ENCODE peak calls at places on chromosomes 2 and 18, in five cellular contexts. I is BE2C, B is dorsolateral prefrontal cortex, Q is IMR-90, P is fibroblast of lung. Y is an unnamed sample.

GRCh38 chr2:216345846-216346245 is 26.4 kb downstream of the MARCHF4 start:
- DNase-seq in I (no peak), B (no peak), Q (no peak), P (no peak), Y (no peak)

GRCh38 chr2:33091541-33092123 is 144.9 kb downstream of the LTBP1 start:
- DNase-seq in I (no peak), B (no peak), Q (no peak), P (no peak), Y (peak; percentile 50)

GRCh38 chr2:12607971-12608370 is 108.8 kb upstream of the TRIB2 start:
- DNase-seq in I (no peak), B (no peak), Q (peak; percentile 46), P (peak; percentile 70), Y (peak; percentile 14)

GRCh38 chr2:27370816-27371620 is 602 bp downstream of the SNX17 start:
- DNase-seq in I (peak; percentile 36), B (no peak), Q (peak; percentile 53), P (peak; percentile 33), Y (peak; percentile 50)

GRCh38 chr2:230783101-230783500 is 70.5 kb downstream of the CAB39 start:
- DNase-seq in I (no peak), B (no peak), Q (no peak), P (no peak), Y (no peak)

GRCh38 chr2:230925443-230925878 is 419 bp upstream of the GPR55 start:
- DNase-seq in I (no peak), B (no peak), Q (no peak), P (no peak), Y (no peak)

GRCh38 chr18:35514283-35514682 is 16.5 kb upstream of the INO80C start:
- DNase-seq in I (no peak), B (no peak), Q (no peak), P (no peak), Y (no peak)

GRCh38 chr2:239018291-239019192 is 170.7 kb downstream of the TWIST2 start:
- DNase-seq in I (no peak), B (peak; percentile 9), Q (no peak), P (no peak), Y (no peak)

GRCh38 chr2:62197017-62197586 is 1.2 kb downstream of the B3GNT2 start:
- DNase-seq in I (peak; percentile 21), B (no peak), Q (no peak), P (no peak), Y (no peak)

GRCh38 chr2:203427061-203427460 is 98.9 kb downstream of the ABI2 start:
- DNase-seq in I (no peak), B (no peak), Q (peak; percentile 49), P (peak; percentile 50), Y (peak; percentile 58)

GRCh38 chr2:201407265-201407664 is 44.0 kb downstream of the TRAK2 start:
- DNase-seq in I (no peak), B (no peak), Q (peak; percentile 36), P (no peak), Y (no peak)

GRCh38 chr18:79766308-79766707 is 31.4 kb upstream of the KCNG2 start:
- DNase-seq in I (no peak), B (no peak), Q (no peak), P (no peak), Y (no peak)

GRCh38 chr2:193502363-193503035 is 1307.8 kb upstream of the TMEFF2 start:
- DNase-seq in I (no peak), B (no peak), Q (no peak), P (no peak), Y (no peak)

GRCh38 chr2:24891201-24891600 is 28.8 kb downstream of the ADCY3 start:
- DNase-seq in I (no peak), B (no peak), Q (peak; percentile 18), P (no peak), Y (no peak)

GRCh38 chr18:5159080-5159479 is 38.0 kb downstream of the AKAIN1 start:
- DNase-seq in I (no peak), B (no peak), Q (no peak), P (no peak), Y (no peak)
- H3K4me3 ChIP-seq in I (no peak overlapping the region), B (no peak overlapping the region), Q (no peak overlapping the region), P (no peak overlapping the region), Y (no peak overlapping the region)

DNA sequence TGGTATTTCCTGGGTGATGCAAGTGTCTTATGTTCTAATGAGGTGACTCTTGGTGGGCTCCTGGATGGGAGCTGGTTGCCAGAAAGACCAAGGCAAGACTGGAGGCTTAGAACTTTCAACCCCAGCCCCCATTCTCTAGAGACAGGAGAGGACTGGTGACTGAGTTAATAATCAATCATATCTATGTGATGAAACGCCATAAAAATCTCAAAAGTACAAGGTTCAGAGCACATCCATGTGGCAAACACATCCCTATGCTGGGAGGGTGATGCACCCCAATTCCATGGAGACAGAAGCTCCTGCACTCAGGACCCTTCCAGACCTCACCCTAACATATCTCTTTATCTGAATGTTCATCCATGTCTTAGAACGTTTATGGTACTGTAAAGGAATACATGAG is 139.6 kb upstream of the LINC00305 start:
- DNase-seq in I (no peak), B (no peak), Q (no peak), P (no peak), Y (no peak)
- TF ChIP-seq CTCF in I (no peak), B (no peak), Q (no peak), P (no peak), Y (no peak)

DNA sequence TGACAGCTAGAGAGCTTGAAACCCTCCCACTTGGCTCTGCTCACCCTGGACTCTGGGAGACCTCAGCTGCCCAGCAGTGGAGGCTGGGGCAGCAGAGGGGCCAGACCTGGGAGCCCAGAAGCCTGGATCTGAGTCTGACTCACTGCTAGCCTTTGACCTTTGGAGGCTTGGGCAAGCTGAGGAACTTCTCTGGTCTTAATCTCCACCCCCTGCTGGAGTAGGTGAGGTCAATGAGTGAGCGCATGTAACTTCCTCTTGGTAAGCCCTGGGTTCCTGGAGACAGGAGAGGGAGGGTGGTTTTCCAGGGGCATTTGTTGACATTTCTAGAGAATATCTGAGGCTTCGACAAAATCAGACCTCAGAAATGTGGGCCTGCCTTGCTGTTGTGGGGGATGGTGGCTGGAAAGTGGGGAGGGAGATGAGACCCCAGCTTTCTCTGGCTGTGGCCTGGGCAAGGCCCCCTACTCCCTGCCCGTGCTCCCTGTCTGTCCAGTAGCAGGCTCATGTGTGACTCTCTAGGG is 73.0 kb upstream of the YWHAQ start:
- DNase-seq in I (no peak), B (no peak), Q (peak; percentile 79), P (peak; percentile 76), Y (peak; percentile 96)
- H3K4me3 ChIP-seq in I (no peak overlapping the region), B (no peak overlapping the region), Q (no peak overlapping the region), P (no peak overlapping the region), Y (no peak overlapping the region)

GRCh38 chr2:204869142-204869823 is 324.0 kb downstream of the PARD3B start:
- DNase-seq in I (no peak), B (no peak), Q (peak; percentile 31), P (peak; percentile 59), Y (no peak)

GRCh38 chr2:204870053-204870452 is 324.8 kb downstream of the PARD3B start:
- DNase-seq in I (no peak), B (no peak), Q (no peak), P (no peak), Y (no peak)

GRCh38 chr2:204871246-204871953 is 326.1 kb downstream of the PARD3B start:
- DNase-seq in I (no peak), B (no peak), Q (peak; percentile 69), P (peak; percentile 43), Y (peak; percentile 58)
- TF ChIP-seq CTCF in I (peak; percentile 60), B (peak; percentile 49), Q (peak; percentile 61), P (peak; percentile 49), Y (peak; percentile 33)

Y was measured in foreskin fibroblast.